ENCODE peak calls at places on chromosomes 12 and 14, in four cellular contexts. D, L, X and J are unnamed samples.

GRCh38 chr12:110141389-110141788 is 17.2 kb downstream of the IFT81 start:
- DNase-seq in D (no peak), L (peak; percentile 56), X (no peak), J (peak; percentile 85)

GRCh38 chr14:94768521-94769412 is 1.1 kb downstream of the GSC start:
- DNase-seq in D (no peak), L (no peak), X (no peak), J (no peak)

GRCh38 chr12:128804762-128805161 is 19.0 kb downstream of the SLC15A4 start:
- DNase-seq in D (no peak), L (no peak), X (no peak), J (no peak)

GRCh38 chr12:109679716-109680520 is 33.7 kb upstream of the FAM222A start:
- DNase-seq in D (no peak), L (no peak), X (no peak), J (no peak)

GRCh38 chr14:69631509-69631908 is 20.1 kb downstream of the SUSD6 start:
- DNase-seq in D (no peak), L (no peak), X (no peak), J (no peak)

GRCh38 chr12:6554990-6555691 is 701 bp downstream of the IFFO1 start:
- DNase-seq in D (peak; percentile 50), L (peak; percentile 52), X (no peak), J (no peak)

GRCh38 chr12:94289551-94290312 is 141.4 kb downstream of the PLXNC1 start:
- DNase-seq in D (no peak), L (peak; percentile 31), X (peak; percentile 27), J (no peak)

GRCh38 chr14:95833429-95833828 is 43.2 kb upstream of the TUNAR start:
- DNase-seq in D (no peak), L (no peak), X (no peak), J (peak; percentile 28)

GRCh38 chr12:17371491-17372290 is 718.3 kb downstream of the RERGL start:
- DNase-seq in D (no peak), L (no peak), X (no peak), J (no peak)

GRCh38 chr12:34398706-34399630 is 376.7 kb downstream of the ALG10 start:
- DNase-seq in D (peak; percentile 1), L (peak; percentile 4), X (no peak), J (peak; percentile 49)

GRCh38 chr12:47828967-47829482 is 9.3 kb upstream of the HDAC7 start:
- DNase-seq in D (no peak), L (peak; percentile 87), X (peak; percentile 89), J (peak; percentile 91)

GRCh38 chr14:75978249-75978731 is 3.5 kb downstream of the TGFB3 start:
- DNase-seq in D (no peak), L (no peak), X (no peak), J (no peak)

GRCh38 chr12:124398578-124399227 is 103.8 kb downstream of the RFLNA start:
- DNase-seq in D (no peak), L (peak; percentile 92), X (no peak), J (peak; percentile 95)

GRCh38 chr12:76020281-76020680 is 11.3 kb downstream of the PHLDA1 start:
- DNase-seq in D (no peak), L (no peak), X (no peak), J (no peak)

GRCh38 chr12:31508436-31509150 is 82.3 kb downstream of the DENND5B start:
- DNase-seq in D (no peak), L (no peak), X (no peak), J (no peak)

GRCh38 chr12:58310828-58311273 is 369.5 kb downstream of the ATP23 start:
- DNase-seq in D (no peak), L (no peak), X (peak; percentile 64), J (no peak)

GRCh38 chr14:76264384-76264783 is 111.6 kb upstream of the ESRRB start:
- DNase-seq in D (no peak), L (no peak), X (no peak), J (peak; percentile 7)

GRCh38 chr14:34722723-34723545 is 8.5 kb upstream of the CFL2 start:
- DNase-seq in D (peak; percentile 71), L (no peak), X (peak; percentile 70), J (peak; percentile 67)

GRCh38 chr12:111767362-111768158 is 827 bp downstream of the ALDH2 start:
- DNase-seq in D (no peak), L (peak; percentile 45), X (no peak), J (no peak)

GRCh38 chr14:85533821-85534271 is 3.9 kb downstream of the FLRT2 start:
- DNase-seq in D (no peak), L (peak; percentile 33), X (peak; percentile 9), J (no peak)

GRCh38 chr12:10634427-10634826 is 21.0 kb upstream of the MAGOHB start:
- DNase-seq in D (no peak), L (no peak), X (peak; percentile 49), J (no peak)

GRCh38 chr12:53169644-53170043 is 10.9 kb upstream of the ZNF740 start:
- DNase-seq in D (no peak), L (no peak), X (no peak), J (peak; percentile 28)

GRCh38 chr12:59700145-59700435 is 104.3 kb downstream of the SLC16A7 start:
- DNase-seq in D (no peak), L (no peak), X (no peak), J (no peak)

GRCh38 chr14:96961895-96962294 is 164.7 kb downstream of the VRK1 start:
- DNase-seq in D (no peak), L (no peak), X (no peak), J (no peak)

GRCh38 chr12:118166946-118167345 is 31.0 kb downstream of the PEBP1 start:
- DNase-seq in D (peak; percentile 86), L (no peak), X (no peak), J (no peak)

GRCh38 chr12:95633049-95633545 is 81.8 kb upstream of the USP44 start:
- DNase-seq in D (no peak), L (peak; percentile 32), X (peak; percentile 80), J (peak; percentile 69)

GRCh38 chr14:101103321-101103901 is 199.9 kb upstream of the RTL1 start:
- DNase-seq in D (no peak), L (peak; percentile 19), X (no peak), J (peak; percentile 49)

GRCh38 chr14:65412881-65413738 is 580 bp downstream of the FUT8 start:
- DNase-seq in D (no peak), L (no peak), X (peak; percentile 57), J (peak; percentile 66)

GRCh38 chr12:26125451-26126339 is 858 bp upstream of the BHLHE41 start:
- DNase-seq in D (peak; percentile 56), L (peak; percentile 83), X (peak; percentile 77), J (peak; percentile 85)

GRCh38 chr14:36105401-36105800 is 71.1 kb downstream of the PTCSC3 start:
- DNase-seq in D (no peak), L (no peak), X (peak; percentile 43), J (no peak)

GRCh38 chr12:121218588-121219352 is 8.8 kb downstream of the P2RX4 start:
- DNase-seq in D (no peak), L (no peak), X (no peak), J (no peak)

GRCh38 chr14:38623661-38624060 is 367.8 kb upstream of the CLEC14A start:
- DNase-seq in D (no peak), L (no peak), X (no peak), J (no peak)

GRCh38 chr12:12180136-12180535 is 86.7 kb downstream of the LRP6 start:
- DNase-seq in D (no peak), L (no peak), X (no peak), J (no peak)

GRCh38 chr12:131085125-131085815 is 131.6 kb downstream of the ADGRD1 start:
- DNase-seq in D (no peak), L (no peak), X (no peak), J (peak; percentile 43)

GRCh38 chr12:65948320-65949008 is 124.2 kb downstream of the HMGA2 start:
- DNase-seq in D (no peak), L (peak; percentile 78), X (peak; percentile 46), J (no peak)

GRCh38 chr12:22803725-22804124 is 178.8 kb downstream of the ETNK1 start:
- DNase-seq in D (no peak), L (no peak), X (no peak), J (no peak)

GRCh38 chr12:65825573-65826512 is 1.6 kb downstream of the HMGA2 start:
- DNase-seq in D (peak; percentile 60), L (peak; percentile 28), X (peak; percentile 19), J (no peak)